ENCODE peak calls at places on chromosomes 6 and 20, in six cellular contexts. One of them, this sample, is unnamed.

GRCh38 chr20:53390780-53391179 is 202.9 kb downstream of the ZNF217 start:
- DNase-seq in psoas muscle: no peak
- DNase-seq in cardiac fibroblast: no peak
- DNase-seq in SK-N-SH: no peak
- DNase-seq in breast epithelium: no peak
- DNase-seq in hepatocyte: no peak
- DNase-seq in this sample: no peak

GRCh38 chr6:136775548-136775947 is 16.7 kb downstream of the MAP3K5 start:
- DNase-seq in psoas muscle: no peak
- DNase-seq in cardiac fibroblast: peak
- DNase-seq in SK-N-SH: no peak
- DNase-seq in breast epithelium: no peak
- DNase-seq in hepatocyte: no peak
- DNase-seq in this sample: no peak

GRCh38 chr6:71727632-71728294 is 158.6 kb upstream of the RIMS1 start:
- DNase-seq in psoas muscle: no peak
- DNase-seq in cardiac fibroblast: peak
- DNase-seq in SK-N-SH: no peak
- DNase-seq in breast epithelium: no peak
- DNase-seq in hepatocyte: no peak
- DNase-seq in this sample: peak

GRCh38 chr6:95866732-95867131 is 149.0 kb upstream of the FUT9 start:
- DNase-seq in psoas muscle: no peak
- DNase-seq in cardiac fibroblast: peak
- DNase-seq in SK-N-SH: peak
- DNase-seq in breast epithelium: no peak
- DNase-seq in hepatocyte: peak
- DNase-seq in this sample: peak

GRCh38 chr6:111950661-111951426 is 77.6 kb upstream of the FYN start:
- DNase-seq in psoas muscle: no peak
- DNase-seq in cardiac fibroblast: peak
- DNase-seq in SK-N-SH: peak
- DNase-seq in breast epithelium: no peak
- DNase-seq in hepatocyte: no peak
- DNase-seq in this sample: no peak

GRCh38 chr6:149065658-149066556 is 251.6 kb upstream of the TAB2 start:
- DNase-seq in psoas muscle: no peak
- DNase-seq in cardiac fibroblast: peak
- DNase-seq in SK-N-SH: no peak
- DNase-seq in breast epithelium: no peak
- DNase-seq in hepatocyte: no peak
- DNase-seq in this sample: peak

GRCh38 chr6:91304506-91304905 is 717.6 kb upstream of the MAP3K7 start:
- DNase-seq in psoas muscle: no peak
- DNase-seq in cardiac fibroblast: no peak
- DNase-seq in SK-N-SH: no peak
- DNase-seq in breast epithelium: no peak
- DNase-seq in hepatocyte: no peak
- DNase-seq in this sample: no peak

GRCh38 chr6:25717856-25718740 is 36.4 kb upstream of the SLC17A4 start:
- DNase-seq in psoas muscle: no peak
- DNase-seq in cardiac fibroblast: peak
- DNase-seq in SK-N-SH: peak
- DNase-seq in breast epithelium: no peak
- DNase-seq in hepatocyte: peak
- DNase-seq in this sample: peak

GRCh38 chr20:35771367-35771688 is 487 bp upstream of the PHF20 start:
- DNase-seq in psoas muscle: no peak
- DNase-seq in cardiac fibroblast: no peak
- DNase-seq in SK-N-SH: no peak
- DNase-seq in breast epithelium: no peak
- DNase-seq in hepatocyte: no peak
- DNase-seq in this sample: no peak

GRCh38 chr6:44580901-44581300 is 193.4 kb downstream of the CDC5L start:
- DNase-seq in psoas muscle: no peak
- DNase-seq in cardiac fibroblast: peak
- DNase-seq in SK-N-SH: no peak
- DNase-seq in breast epithelium: no peak
- DNase-seq in hepatocyte: no peak
- DNase-seq in this sample: no peak

GRCh38 chr20:31663838-31664695 is 26.4 kb downstream of the COX4I2 start:
- DNase-seq in psoas muscle: no peak
- DNase-seq in cardiac fibroblast: no peak
- DNase-seq in SK-N-SH: no peak
- DNase-seq in breast epithelium: no peak
- DNase-seq in hepatocyte: peak
- DNase-seq in this sample: no peak

GRCh38 chr6:134740473-134741192 is 209.3 kb downstream of the ALDH8A1 start:
- DNase-seq in psoas muscle: no peak
- DNase-seq in cardiac fibroblast: peak
- DNase-seq in SK-N-SH: peak
- DNase-seq in breast epithelium: no peak
- DNase-seq in hepatocyte: no peak
- DNase-seq in this sample: no peak

GRCh38 chr6:137923866-137924616 is 57.0 kb downstream of the TNFAIP3 start:
- DNase-seq in psoas muscle: no peak
- DNase-seq in cardiac fibroblast: no peak
- DNase-seq in SK-N-SH: no peak
- DNase-seq in breast epithelium: no peak
- DNase-seq in hepatocyte: peak
- DNase-seq in this sample: no peak

GRCh38 chr6:166866839-166867637 is 89.3 kb downstream of the RNASET2 start:
- DNase-seq in psoas muscle: no peak
- DNase-seq in cardiac fibroblast: no peak
- DNase-seq in SK-N-SH: no peak
- DNase-seq in breast epithelium: no peak
- DNase-seq in hepatocyte: no peak
- DNase-seq in this sample: no peak

GRCh38 chr6:105326216-105326615 is 76.7 kb downstream of the PREP start:
- DNase-seq in psoas muscle: peak
- DNase-seq in cardiac fibroblast: peak
- DNase-seq in SK-N-SH: no peak
- DNase-seq in breast epithelium: no peak
- DNase-seq in hepatocyte: no peak
- DNase-seq in this sample: no peak

GRCh38 chr20:34045930-34046329 is 52.2 kb downstream of the RALY start:
- DNase-seq in psoas muscle: no peak
- DNase-seq in cardiac fibroblast: no peak
- DNase-seq in SK-N-SH: no peak
- DNase-seq in breast epithelium: no peak
- DNase-seq in hepatocyte: peak
- DNase-seq in this sample: no peak

This sample was measured in Kasumi-1.